ENCODE peak calls at places on chromosome 9, in nine cellular contexts. One of them, this sample, is unnamed.

GRCh38 chr9:136901516-136902258 is 15.4 kb downstream of the TRAF2 start:
- DNase-seq in suprapubic skin: no peak
- DNase-seq in H1: no peak
- DNase-seq in GM12878: peak
- DNase-seq in transverse colon: peak
- DNase-seq in ovary: no peak
- DNase-seq in esophagus muscularis mucosa: no peak
- DNase-seq in HepG2: peak
- DNase-seq in stomach: peak
- DNase-seq in this sample: no peak

GRCh38 chr9:111854799-111855198 is 41.8 kb upstream of the UGCG start:
- DNase-seq in suprapubic skin: no peak
- DNase-seq in H1: no peak
- DNase-seq in GM12878: no peak
- DNase-seq in transverse colon: no peak
- DNase-seq in ovary: no peak
- DNase-seq in esophagus muscularis mucosa: no peak
- DNase-seq in HepG2: no peak
- DNase-seq in stomach: no peak
- DNase-seq in this sample: no peak

GRCh38 chr9:103371152-103371551 is 376.0 kb downstream of the CYLC2 start:
- DNase-seq in suprapubic skin: no peak
- DNase-seq in H1: no peak
- DNase-seq in GM12878: no peak
- DNase-seq in transverse colon: no peak
- DNase-seq in ovary: no peak
- DNase-seq in esophagus muscularis mucosa: no peak
- DNase-seq in HepG2: no peak
- DNase-seq in stomach: no peak
- DNase-seq in this sample: no peak

GRCh38 chr9:97703437-97704326 is 6.5 kb upstream of the XPA start:
- DNase-seq in suprapubic skin: no peak
- DNase-seq in H1: no peak
- DNase-seq in GM12878: peak
- DNase-seq in transverse colon: no peak
- DNase-seq in ovary: no peak
- DNase-seq in esophagus muscularis mucosa: no peak
- DNase-seq in HepG2: peak
- DNase-seq in stomach: no peak
- DNase-seq in this sample: no peak

GRCh38 chr9:100575765-100576368 is 2.0 kb upstream of the CAVIN4 start:
- DNase-seq in suprapubic skin: no peak
- DNase-seq in H1: no peak
- DNase-seq in GM12878: no peak
- DNase-seq in transverse colon: no peak
- DNase-seq in ovary: no peak
- DNase-seq in esophagus muscularis mucosa: no peak
- DNase-seq in HepG2: no peak
- DNase-seq in stomach: no peak
- DNase-seq in this sample: no peak

GRCh38 chr9:98654247-98654646 is 54.5 kb downstream of the GABBR2 start:
- DNase-seq in suprapubic skin: no peak
- DNase-seq in H1: no peak
- DNase-seq in GM12878: no peak
- DNase-seq in transverse colon: no peak
- DNase-seq in ovary: no peak
- DNase-seq in esophagus muscularis mucosa: no peak
- DNase-seq in HepG2: no peak
- DNase-seq in stomach: no peak
- DNase-seq in this sample: no peak

GRCh38 chr9:96064838-96065481 is 189.5 kb downstream of the ERCC6L2 start:
- DNase-seq in suprapubic skin: no peak
- DNase-seq in H1: no peak
- DNase-seq in GM12878: no peak
- DNase-seq in transverse colon: no peak
- DNase-seq in ovary: no peak
- DNase-seq in esophagus muscularis mucosa: no peak
- DNase-seq in HepG2: no peak
- DNase-seq in stomach: no peak
- DNase-seq in this sample: no peak

GRCh38 chr9:81477669-81478068 is 211.7 kb downstream of the TLE1 start:
- DNase-seq in suprapubic skin: no peak
- DNase-seq in H1: no peak
- DNase-seq in GM12878: no peak
- DNase-seq in transverse colon: no peak
- DNase-seq in ovary: no peak
- DNase-seq in esophagus muscularis mucosa: no peak
- DNase-seq in HepG2: no peak
- DNase-seq in stomach: no peak
- DNase-seq in this sample: no peak

GRCh38 chr9:136784249-136784996 is 6.7 kb upstream of the TMEM141 start:
- DNase-seq in suprapubic skin: no peak
- DNase-seq in H1: no peak
- DNase-seq in GM12878: no peak
- DNase-seq in transverse colon: no peak
- DNase-seq in ovary: no peak
- DNase-seq in esophagus muscularis mucosa: no peak
- DNase-seq in HepG2: no peak
- DNase-seq in stomach: no peak
- DNase-seq in this sample: peak

GRCh38 chr9:105264380-105264779 is 19.9 kb downstream of the SLC44A1 start:
- DNase-seq in suprapubic skin: no peak
- DNase-seq in H1: no peak
- DNase-seq in GM12878: no peak
- DNase-seq in transverse colon: no peak
- DNase-seq in ovary: no peak
- DNase-seq in esophagus muscularis mucosa: no peak
- DNase-seq in HepG2: no peak
- DNase-seq in stomach: no peak
- DNase-seq in this sample: no peak

GRCh38 chr9:34568783-34569182 is 20.7 kb downstream of the CNTFR start:
- DNase-seq in suprapubic skin: no peak
- DNase-seq in H1: no peak
- DNase-seq in GM12878: no peak
- DNase-seq in transverse colon: no peak
- DNase-seq in ovary: no peak
- DNase-seq in esophagus muscularis mucosa: no peak
- DNase-seq in HepG2: no peak
- DNase-seq in stomach: no peak
- DNase-seq in this sample: no peak

GRCh38 chr9:128550226-128550625 is 2.2 kb upstream of the SPTAN1 start:
- DNase-seq in suprapubic skin: no peak
- DNase-seq in H1: no peak
- DNase-seq in GM12878: no peak
- DNase-seq in transverse colon: no peak
- DNase-seq in ovary: no peak
- DNase-seq in esophagus muscularis mucosa: no peak
- DNase-seq in HepG2: no peak
- DNase-seq in stomach: no peak
- DNase-seq in this sample: no peak

GRCh38 chr9:136853596-136854112 is 1.5 kb downstream of the MAMDC4 start:
- DNase-seq in suprapubic skin: peak
- DNase-seq in H1: peak
- DNase-seq in GM12878: no peak
- DNase-seq in transverse colon: peak
- DNase-seq in ovary: peak
- DNase-seq in esophagus muscularis mucosa: no peak
- DNase-seq in HepG2: no peak
- DNase-seq in stomach: no peak
- DNase-seq in this sample: no peak

GRCh38 chr9:73200694-73201432 is 49.2 kb downstream of the ANXA1 start:
- DNase-seq in suprapubic skin: no peak
- DNase-seq in H1: no peak
- DNase-seq in GM12878: no peak
- DNase-seq in transverse colon: no peak
- DNase-seq in ovary: no peak
- DNase-seq in esophagus muscularis mucosa: no peak
- DNase-seq in HepG2: peak
- DNase-seq in stomach: no peak
- DNase-seq in this sample: no peak

GRCh38 chr9:5608298-5609254 is 20.3 kb upstream of the RIC1 start:
- DNase-seq in suprapubic skin: no peak
- DNase-seq in H1: no peak
- DNase-seq in GM12878: no peak
- DNase-seq in transverse colon: no peak
- DNase-seq in ovary: no peak
- DNase-seq in esophagus muscularis mucosa: no peak
- DNase-seq in HepG2: peak
- DNase-seq in stomach: no peak
- DNase-seq in this sample: no peak

GRCh38 chr9:26579047-26579446 is 313.6 kb downstream of the CAAP1 start:
- DNase-seq in suprapubic skin: no peak
- DNase-seq in H1: no peak
- DNase-seq in GM12878: no peak
- DNase-seq in transverse colon: no peak
- DNase-seq in ovary: no peak
- DNase-seq in esophagus muscularis mucosa: no peak
- DNase-seq in HepG2: no peak
- DNase-seq in stomach: no peak
- DNase-seq in this sample: no peak

GRCh38 chr9:92535940-92536850 is at the start of gene ECM2:
- DNase-seq in suprapubic skin: no peak
- DNase-seq in H1: no peak
- DNase-seq in GM12878: no peak
- DNase-seq in transverse colon: no peak
- DNase-seq in ovary: no peak
- DNase-seq in esophagus muscularis mucosa: no peak
- DNase-seq in HepG2: no peak
- DNase-seq in stomach: no peak
- DNase-seq in this sample: peak

GRCh38 chr9:34317436-34317835 is 11.6 kb downstream of the KIF24 start:
- DNase-seq in suprapubic skin: no peak
- DNase-seq in H1: no peak
- DNase-seq in GM12878: no peak
- DNase-seq in transverse colon: no peak
- DNase-seq in ovary: no peak
- DNase-seq in esophagus muscularis mucosa: peak
- DNase-seq in HepG2: no peak
- DNase-seq in stomach: no peak
- DNase-seq in this sample: no peak

GRCh38 chr9:91640428-91640827 is 216.8 kb upstream of the NFIL3 start:
- DNase-seq in suprapubic skin: no peak
- DNase-seq in H1: no peak
- DNase-seq in GM12878: no peak
- DNase-seq in transverse colon: no peak
- DNase-seq in ovary: no peak
- DNase-seq in esophagus muscularis mucosa: no peak
- DNase-seq in HepG2: no peak
- DNase-seq in stomach: no peak
- DNase-seq in this sample: no peak

GRCh38 chr9:38423939-38424843 is at the start of gene IGFBPL1:
- DNase-seq in suprapubic skin: no peak
- DNase-seq in H1: peak
- DNase-seq in GM12878: no peak
- DNase-seq in transverse colon: no peak
- DNase-seq in ovary: no peak
- DNase-seq in esophagus muscularis mucosa: no peak
- DNase-seq in HepG2: no peak
- DNase-seq in stomach: no peak
- DNase-seq in this sample: no peak
- TF ChIP-seq EP300 in suprapubic skin: no peak
- TF ChIP-seq EP300 in H1: no peak
- TF ChIP-seq EP300 in GM12878: no peak
- TF ChIP-seq EP300 in transverse colon: no peak
- TF ChIP-seq EP300 in ovary: no peak
- TF ChIP-seq EP300 in esophagus muscularis mucosa: no peak
- TF ChIP-seq EP300 in HepG2: no peak
- TF ChIP-seq EP300 in stomach: no peak
- TF ChIP-seq EP300 in this sample: no peak

DNA sequence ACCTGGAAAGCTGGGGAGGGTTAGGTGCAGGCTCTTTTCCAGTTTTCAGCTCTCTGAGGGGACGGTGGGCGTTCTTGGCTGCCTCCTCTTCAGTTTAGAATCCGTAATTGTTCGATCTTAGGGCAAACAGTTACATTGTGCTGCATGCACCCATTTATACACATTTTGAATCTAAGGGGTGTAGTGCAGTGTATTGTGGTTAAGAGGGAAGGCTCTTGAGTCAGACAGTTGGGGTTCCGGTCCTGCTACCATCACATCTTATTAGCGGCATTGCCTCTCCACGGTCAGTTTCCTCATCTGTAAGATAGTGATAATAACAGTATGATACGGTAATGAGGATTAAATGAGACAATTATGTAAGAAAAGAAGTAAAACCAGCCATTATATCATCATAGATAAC is 625 bp downstream of the EXOSC2 start:
- DNase-seq in suprapubic skin: no peak
- DNase-seq in H1: no peak
- DNase-seq in GM12878: no peak
- DNase-seq in transverse colon: no peak
- DNase-seq in ovary: no peak
- DNase-seq in esophagus muscularis mucosa: no peak
- DNase-seq in HepG2: no peak
- DNase-seq in stomach: no peak
- DNase-seq in this sample: no peak
- TF ChIP-seq EP300 in suprapubic skin: no peak
- TF ChIP-seq EP300 in H1: no peak
- TF ChIP-seq EP300 in GM12878: no peak
- TF ChIP-seq EP300 in transverse colon: no peak
- TF ChIP-seq EP300 in ovary: no peak
- TF ChIP-seq EP300 in esophagus muscularis mucosa: no peak
- TF ChIP-seq EP300 in HepG2: no peak
- TF ChIP-seq EP300 in stomach: no peak
- TF ChIP-seq EP300 in this sample: no peak

GRCh38 chr9:79655571-79655970 is 83.8 kb downstream of the TLE4 start:
- DNase-seq in suprapubic skin: no peak
- DNase-seq in H1: no peak
- DNase-seq in GM12878: no peak
- DNase-seq in transverse colon: no peak
- DNase-seq in ovary: no peak
- DNase-seq in esophagus muscularis mucosa: no peak
- DNase-seq in HepG2: no peak
- DNase-seq in stomach: no peak
- DNase-seq in this sample: no peak
- TF ChIP-seq EP300 in suprapubic skin: no peak
- TF ChIP-seq EP300 in H1: no peak
- TF ChIP-seq EP300 in GM12878: no peak
- TF ChIP-seq EP300 in transverse colon: no peak
- TF ChIP-seq EP300 in ovary: no peak
- TF ChIP-seq EP300 in esophagus muscularis mucosa: no peak
- TF ChIP-seq EP300 in HepG2: no peak
- TF ChIP-seq EP300 in stomach: no peak
- TF ChIP-seq EP300 in this sample: no peak

GRCh38 chr9:21477466-21477865 is 4.6 kb downstream of the IFNE start:
- DNase-seq in suprapubic skin: no peak
- DNase-seq in H1: no peak
- DNase-seq in GM12878: no peak
- DNase-seq in transverse colon: no peak
- DNase-seq in ovary: no peak
- DNase-seq in esophagus muscularis mucosa: no peak
- DNase-seq in HepG2: no peak
- DNase-seq in stomach: no peak
- DNase-seq in this sample: no peak

GRCh38 chr9:21479152-21479702 is 2.9 kb downstream of the IFNE start:
- DNase-seq in suprapubic skin: no peak
- DNase-seq in H1: no peak
- DNase-seq in GM12878: no peak
- DNase-seq in transverse colon: no peak
- DNase-seq in ovary: no peak
- DNase-seq in esophagus muscularis mucosa: no peak
- DNase-seq in HepG2: no peak
- DNase-seq in stomach: no peak
- DNase-seq in this sample: no peak

GRCh38 chr9:21470126-21470525 is 12.0 kb downstream of the IFNE start:
- DNase-seq in suprapubic skin: no peak
- DNase-seq in H1: no peak
- DNase-seq in GM12878: no peak
- DNase-seq in transverse colon: no peak
- DNase-seq in ovary: no peak
- DNase-seq in esophagus muscularis mucosa: no peak
- DNase-seq in HepG2: no peak
- DNase-seq in stomach: no peak
- DNase-seq in this sample: no peak

GRCh38 chr9:21473236-21473635 is 8.9 kb downstream of the IFNE start:
- DNase-seq in suprapubic skin: no peak
- DNase-seq in H1: no peak
- DNase-seq in GM12878: no peak
- DNase-seq in transverse colon: no peak
- DNase-seq in ovary: no peak
- DNase-seq in esophagus muscularis mucosa: no peak
- DNase-seq in HepG2: no peak
- DNase-seq in stomach: no peak
- DNase-seq in this sample: no peak
- TF ChIP-seq EP300 in suprapubic skin: no peak
- TF ChIP-seq EP300 in H1: no peak
- TF ChIP-seq EP300 in GM12878: no peak
- TF ChIP-seq EP300 in transverse colon: no peak
- TF ChIP-seq EP300 in ovary: no peak
- TF ChIP-seq EP300 in esophagus muscularis mucosa: no peak
- TF ChIP-seq EP300 in HepG2: no peak
- TF ChIP-seq EP300 in stomach: no peak
- TF ChIP-seq EP300 in this sample: no peak

This sample was measured in tibial nerve.